ENCODE peak calls at places on chromosomes 4 and X, in six cellular contexts. Q is stimulated activated CD4-positive, alpha-beta T cell treated with anti-CD3 and anti-CD28 coated beads, Interleukin-15, amount 100 ng/mL, for 1 hour; Y is nephron progenitor cell; D is osteocyte; B is T-helper 1 cell; S is A172. T is an unnamed sample.

GRCh38 chr4:176789955-176790354 is 2.8 kb downstream of the VEGFC start:
- DNase-seq in Q (no peak), Y (no peak), D (no peak), B (no peak), S (peak; percentile 91), T (peak; percentile 48)

GRCh38 chr4:13399257-13399656 is 84.9 kb downstream of the RAB28 start:
- DNase-seq in Q (no peak), Y (no peak), D (no peak), B (no peak), S (peak; percentile 14), T (no peak)

GRCh38 chrX:19698125-19698524 is 182.8 kb upstream of the MAP3K15 start:
- DNase-seq in Q (no peak), Y (no peak), D (no peak), B (no peak), S (peak; percentile 77), T (no peak)

GRCh38 chr4:82043809-82044137 is 330.0 kb downstream of the HNRNPD start:
- DNase-seq in Q (no peak), Y (no peak), D (no peak), B (no peak), S (no peak), T (no peak)

GRCh38 chr4:25065901-25066610 is 35.3 kb upstream of the LGI2 start:
- DNase-seq in Q (no peak), Y (no peak), D (no peak), B (no peak), S (no peak), T (peak; percentile 22)

GRCh38 chr4:13534344-13535063 is 9.8 kb downstream of the NKX3-2 start:
- DNase-seq in Q (no peak), Y (no peak), D (peak; percentile 70), B (no peak), S (no peak), T (no peak)

GRCh38 chr4:177759714-177760113 is 317.5 kb upstream of the AGA start:
- DNase-seq in Q (no peak), Y (no peak), D (no peak), B (no peak), S (no peak), T (no peak)

GRCh38 chr4:3365871-3366842 is 73.3 kb downstream of the RGS12 start:
- DNase-seq in Q (no peak), Y (no peak), D (no peak), B (no peak), S (no peak), T (no peak)

GRCh38 chr4:74125072-74125471 is 26.1 kb upstream of the CXCL2 start:
- DNase-seq in Q (no peak), Y (no peak), D (no peak), B (no peak), S (no peak), T (no peak)

GRCh38 chr4:11598591-11598990 is 169.9 kb upstream of the HS3ST1 start:
- DNase-seq in Q (no peak), Y (no peak), D (no peak), B (no peak), S (no peak), T (no peak)

GRCh38 chrX:150429577-150429976 is 66.5 kb downstream of the MAMLD1 start:
- DNase-seq in Q (no peak), Y (no peak), D (no peak), B (no peak), S (peak; percentile 28), T (no peak)

GRCh38 chr4:150145950-150146340 is 67.7 kb downstream of the DCLK2 start:
- DNase-seq in Q (no peak), Y (no peak), D (no peak), B (no peak), S (no peak), T (no peak)

GRCh38 chrX:113929004-113929403 is 654.9 kb upstream of the HTR2C start:
- DNase-seq in Q (no peak), Y (peak; percentile 54), D (no peak), B (no peak), S (peak; percentile 6), T (peak; percentile 53)

GRCh38 chr4:37066149-37066548 is 178.4 kb upstream of the NWD2 start:
- DNase-seq in Q (no peak), Y (no peak), D (no peak), B (no peak), S (peak; percentile 0), T (no peak)

GRCh38 chr4:92189146-92189545 is 114.6 kb upstream of the GRID2 start:
- DNase-seq in Q (no peak), Y (no peak), D (no peak), B (no peak), S (no peak), T (no peak)

GRCh38 chr4:89514811-89515210 is 207.2 kb upstream of the GPRIN3 start:
- DNase-seq in Q (no peak), Y (no peak), D (no peak), B (no peak), S (no peak), T (no peak)

GRCh38 chr4:168183717-168184571 is 91.6 kb downstream of the ANXA10 start:
- DNase-seq in Q (no peak), Y (no peak), D (no peak), B (no peak), S (peak; percentile 54), T (peak; percentile 9)

GRCh38 chr4:152323221-152323620 is 212.7 kb downstream of the FBXW7 start:
- DNase-seq in Q (no peak), Y (no peak), D (no peak), B (no peak), S (no peak), T (no peak)

GRCh38 chr4:85955614-85956295 is 404.1 kb downstream of the MAPK10 start:
- DNase-seq in Q (no peak), Y (no peak), D (no peak), B (no peak), S (no peak), T (no peak)

GRCh38 chrX:139826065-139827044 is 106.5 kb downstream of the ATP11C start:
- DNase-seq in Q (no peak), Y (no peak), D (no peak), B (no peak), S (no peak), T (peak; percentile 70)

GRCh38 chr4:45621926-45622325 is 501.9 kb downstream of the GABRG1 start:
- DNase-seq in Q (no peak), Y (no peak), D (no peak), B (no peak), S (peak; percentile 2), T (no peak)

GRCh38 chr4:168815373-168816345 is 194.4 kb downstream of the CBR4 start:
- DNase-seq in Q (no peak), Y (no peak), D (no peak), B (no peak), S (no peak), T (no peak)

GRCh38 chrX:115047181-115047580 is 29.8 kb upstream of the IL13RA2 start:
- DNase-seq in Q (no peak), Y (no peak), D (no peak), B (no peak), S (no peak), T (no peak)

GRCh38 chr4:105306158-105306781 is 159.6 kb downstream of the TET2 start:
- DNase-seq in Q (peak; percentile 9), Y (no peak), D (no peak), B (no peak), S (peak; percentile 1), T (no peak)

GRCh38 chr4:81723927-81724587 is 252.3 kb upstream of the RASGEF1B start:
- DNase-seq in Q (no peak), Y (no peak), D (no peak), B (no peak), S (no peak), T (no peak)

GRCh38 chrX:97685753-97686152 is 802.0 kb downstream of the RPA4 start:
- DNase-seq in Q (no peak), Y (peak; percentile 8), D (no peak), B (no peak), S (peak; percentile 1), T (peak; percentile 29)

GRCh38 chr4:123484291-123484926 is 87.8 kb downstream of the SPRY1 start:
- DNase-seq in Q (no peak), Y (no peak), D (no peak), B (no peak), S (no peak), T (no peak)

GRCh38 chr4:168528131-168528949 is 31.5 kb downstream of the PALLD start:
- DNase-seq in Q (no peak), Y (no peak), D (no peak), B (no peak), S (peak; percentile 37), T (no peak)

GRCh38 chr4:32775049-32775448 is 2054.9 kb downstream of the PCDH7 start:
- DNase-seq in Q (no peak), Y (no peak), D (no peak), B (no peak), S (peak; percentile 19), T (peak; percentile 38)